ENCODE peak calls at places on chromosome 21, in five cellular contexts. One of them, this sample, is unnamed.

GRCh38 chr21:46060596-46061061 is 37.3 kb upstream of the COL6A2 start:
- DNase-seq in H1: no peak
- DNase-seq in glutamatergic neuron: no peak
- DNase-seq in fibroblast of mammary gland: peak; percentile 100
- DNase-seq in astrocyte of the spinal cord: peak; percentile 99
- DNase-seq in this sample: peak; percentile 9

GRCh38 chr21:15050588-15051377 is 14.0 kb downstream of the NRIP1 start:
- DNase-seq in H1: no peak
- DNase-seq in glutamatergic neuron: no peak
- DNase-seq in fibroblast of mammary gland: no peak
- DNase-seq in astrocyte of the spinal cord: no peak
- DNase-seq in this sample: no peak

GRCh38 chr21:15441999-15442398 is 287.8 kb upstream of the USP25 start:
- DNase-seq in H1: no peak
- DNase-seq in glutamatergic neuron: no peak
- DNase-seq in fibroblast of mammary gland: peak; percentile 33
- DNase-seq in astrocyte of the spinal cord: no peak
- DNase-seq in this sample: no peak

GRCh38 chr21:45935628-45936027 is 45.9 kb upstream of the COL6A1 start:
- DNase-seq in H1: no peak
- DNase-seq in glutamatergic neuron: no peak
- DNase-seq in fibroblast of mammary gland: peak; percentile 60
- DNase-seq in astrocyte of the spinal cord: peak; percentile 53
- DNase-seq in this sample: no peak

GRCh38 chr21:14530574-14530973 is 15.5 kb downstream of the SAMSN1 start:
- DNase-seq in H1: no peak
- DNase-seq in glutamatergic neuron: no peak
- DNase-seq in fibroblast of mammary gland: no peak
- DNase-seq in astrocyte of the spinal cord: no peak
- DNase-seq in this sample: no peak

GRCh38 chr21:29196021-29196663 is 65.7 kb downstream of the MAP3K7CL start:
- DNase-seq in H1: peak; percentile 5
- DNase-seq in glutamatergic neuron: no peak
- DNase-seq in fibroblast of mammary gland: peak; percentile 96
- DNase-seq in astrocyte of the spinal cord: peak; percentile 89
- DNase-seq in this sample: no peak

GRCh38 chr21:16402752-16403151 is 673.0 kb downstream of the USP25 start:
- DNase-seq in H1: no peak
- DNase-seq in glutamatergic neuron: no peak
- DNase-seq in fibroblast of mammary gland: no peak
- DNase-seq in astrocyte of the spinal cord: no peak
- DNase-seq in this sample: no peak

GRCh38 chr21:29316029-29316742 is 17.5 kb downstream of the BACH1 start:
- DNase-seq in H1: no peak
- DNase-seq in glutamatergic neuron: no peak
- DNase-seq in fibroblast of mammary gland: no peak
- DNase-seq in astrocyte of the spinal cord: no peak
- DNase-seq in this sample: no peak

GRCh38 chr21:43664358-43664757 is 5.0 kb downstream of the RRP1B start:
- DNase-seq in H1: no peak
- DNase-seq in glutamatergic neuron: no peak
- DNase-seq in fibroblast of mammary gland: no peak
- DNase-seq in astrocyte of the spinal cord: no peak
- DNase-seq in this sample: no peak
- TF ChIP-seq CTCF in H1: no peak
- TF ChIP-seq CTCF in glutamatergic neuron: no peak
- TF ChIP-seq CTCF in fibroblast of mammary gland: no peak
- TF ChIP-seq CTCF in astrocyte of the spinal cord: no peak
- TF ChIP-seq CTCF in this sample: no peak

GRCh38 chr21:42784276-42784675 is 95.1 kb downstream of the WDR4 start:
- DNase-seq in H1: no peak
- DNase-seq in glutamatergic neuron: no peak
- DNase-seq in fibroblast of mammary gland: no peak
- DNase-seq in astrocyte of the spinal cord: no peak
- DNase-seq in this sample: no peak

GRCh38 chr21:42782723-42783247 is 96.6 kb downstream of the WDR4 start:
- DNase-seq in H1: no peak
- DNase-seq in glutamatergic neuron: no peak
- DNase-seq in fibroblast of mammary gland: no peak
- DNase-seq in astrocyte of the spinal cord: no peak
- DNase-seq in this sample: no peak

GRCh38 chr21:42779431-42779861 is 99.9 kb downstream of the WDR4 start:
- DNase-seq in H1: no peak
- DNase-seq in glutamatergic neuron: no peak
- DNase-seq in fibroblast of mammary gland: no peak
- DNase-seq in astrocyte of the spinal cord: no peak
- DNase-seq in this sample: no peak

GRCh38 chr21:42781981-42782722 is 97.2 kb downstream of the WDR4 start:
- DNase-seq in H1: no peak
- DNase-seq in glutamatergic neuron: peak; percentile 36
- DNase-seq in fibroblast of mammary gland: no peak
- DNase-seq in astrocyte of the spinal cord: no peak
- DNase-seq in this sample: no peak

DNA sequence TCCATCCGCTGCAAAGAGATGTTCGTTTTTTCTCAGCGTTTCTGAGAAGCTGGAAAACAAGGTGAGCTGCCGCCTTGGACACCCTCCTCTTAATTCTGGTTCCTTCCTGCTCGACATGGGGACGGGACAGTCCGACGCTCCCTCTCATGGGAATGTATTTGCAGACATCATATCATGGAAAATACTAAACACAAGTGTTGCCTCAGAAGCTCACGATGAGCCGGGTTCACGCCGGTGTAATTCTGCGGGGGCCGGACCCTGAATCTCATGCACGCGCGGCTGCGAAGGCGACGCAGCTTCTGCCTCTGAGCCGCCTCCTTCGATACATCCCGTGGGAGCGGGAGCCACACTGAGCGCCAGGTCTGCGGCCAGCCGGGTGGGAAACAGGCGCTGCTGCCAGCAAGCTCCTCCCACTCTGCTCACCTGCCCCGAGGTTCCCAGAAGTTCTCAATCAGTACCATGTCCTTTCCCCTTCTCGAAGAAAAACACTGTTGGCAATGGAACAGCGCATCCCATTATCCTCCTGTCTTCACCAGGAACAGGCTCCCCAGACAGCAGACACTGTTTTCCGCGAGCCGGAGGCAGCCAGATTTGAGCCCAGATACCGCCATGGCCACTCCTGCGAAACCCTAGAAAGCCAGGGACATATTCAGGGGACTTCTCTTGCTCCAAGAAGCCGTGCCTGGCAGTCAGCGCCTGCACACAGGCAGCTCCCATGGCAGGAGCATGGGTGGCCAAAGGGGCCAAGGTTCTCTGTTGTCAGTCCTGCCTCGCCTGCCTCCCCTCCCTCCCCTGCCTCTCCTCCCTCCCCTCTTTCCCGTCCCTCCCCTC is 98.0 kb downstream of the WDR4 start:
- DNase-seq in H1: no peak
- DNase-seq in glutamatergic neuron: peak; percentile 68
- DNase-seq in fibroblast of mammary gland: no peak
- DNase-seq in astrocyte of the spinal cord: no peak
- DNase-seq in this sample: no peak
- TF ChIP-seq CTCF in H1: no peak
- TF ChIP-seq CTCF in glutamatergic neuron: no peak
- TF ChIP-seq CTCF in fibroblast of mammary gland: no peak
- TF ChIP-seq CTCF in astrocyte of the spinal cord: no peak
- TF ChIP-seq CTCF in this sample: no peak

DNA sequence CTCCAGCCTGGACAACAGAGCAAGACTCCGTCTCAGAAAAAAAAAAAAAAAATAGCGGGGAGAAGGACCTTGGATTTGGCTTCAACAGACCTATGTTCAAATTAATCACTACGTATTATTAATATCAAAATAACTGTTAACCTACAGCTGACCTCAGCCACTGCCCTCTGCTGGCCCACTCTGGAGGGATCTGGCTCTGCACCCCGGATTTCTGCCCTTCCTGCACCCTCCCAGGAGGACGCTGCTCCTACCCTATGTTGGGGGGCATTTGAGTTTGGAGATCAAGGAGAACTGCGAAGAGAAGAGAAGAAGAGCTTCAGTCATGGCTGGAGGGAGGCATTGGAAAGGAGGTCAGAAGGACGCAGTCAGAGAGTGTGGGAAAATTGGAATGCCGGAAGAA is 96.7 kb downstream of the PSMG1 start:
- DNase-seq in H1: no peak
- DNase-seq in glutamatergic neuron: no peak
- DNase-seq in fibroblast of mammary gland: no peak
- DNase-seq in astrocyte of the spinal cord: no peak
- DNase-seq in this sample: no peak
- TF ChIP-seq CTCF in H1: peak; percentile 27
- TF ChIP-seq CTCF in glutamatergic neuron: no peak
- TF ChIP-seq CTCF in fibroblast of mammary gland: peak; percentile 5
- TF ChIP-seq CTCF in astrocyte of the spinal cord: peak; percentile 16
- TF ChIP-seq CTCF in this sample: peak; percentile 40

DNA sequence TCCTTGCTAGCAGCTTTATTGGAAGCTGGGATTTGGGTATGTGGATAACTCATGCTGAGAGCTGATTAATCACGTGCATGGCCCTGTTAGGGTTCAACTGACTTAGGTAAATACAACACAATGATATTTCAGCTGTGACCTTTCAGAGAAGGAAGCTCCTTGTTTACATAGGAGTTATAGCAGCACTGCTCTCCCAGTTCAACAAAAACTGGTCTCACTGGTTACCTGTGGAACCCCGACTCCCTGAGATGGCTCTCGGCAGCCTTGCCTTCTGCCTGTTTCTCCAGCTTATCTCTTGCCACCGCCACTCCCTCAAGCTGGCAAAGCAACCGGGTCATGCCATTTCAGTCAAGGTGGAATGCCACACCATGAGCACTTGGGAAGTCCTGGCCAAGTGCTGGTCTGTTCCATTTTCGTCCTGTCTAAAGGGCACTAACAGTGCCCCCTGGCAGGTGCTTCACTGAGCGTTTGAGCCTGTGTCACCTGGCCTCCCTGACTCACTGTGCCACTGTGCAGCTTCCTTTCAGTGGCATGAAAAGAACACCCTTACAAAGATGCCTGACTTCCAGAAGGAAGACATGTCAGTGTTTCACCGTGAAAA is 31.6 kb downstream of the DOP1B start:
- DNase-seq in H1: no peak
- DNase-seq in glutamatergic neuron: no peak
- DNase-seq in fibroblast of mammary gland: no peak
- DNase-seq in astrocyte of the spinal cord: no peak
- DNase-seq in this sample: no peak
- TF ChIP-seq CTCF in H1: no peak
- TF ChIP-seq CTCF in glutamatergic neuron: no peak
- TF ChIP-seq CTCF in fibroblast of mammary gland: no peak
- TF ChIP-seq CTCF in astrocyte of the spinal cord: no peak
- TF ChIP-seq CTCF in this sample: peak; percentile 36

GRCh38 chr21:33299181-33299752 is 25.5 kb upstream of the IFNAR1 start:
- DNase-seq in H1: no peak
- DNase-seq in glutamatergic neuron: no peak
- DNase-seq in fibroblast of mammary gland: no peak
- DNase-seq in astrocyte of the spinal cord: no peak
- DNase-seq in this sample: no peak
- TF ChIP-seq CTCF in H1: no peak
- TF ChIP-seq CTCF in glutamatergic neuron: no peak
- TF ChIP-seq CTCF in fibroblast of mammary gland: no peak
- TF ChIP-seq CTCF in astrocyte of the spinal cord: no peak
- TF ChIP-seq CTCF in this sample: no peak